ENCODE peak calls at places on chromosomes 5 and 9, in seven cellular contexts. U is BJ, A is transverse colon, G is fibroblast of lung, W is mammary epithelial cell, R is upper lobe of left lung, F is choroid plexus epithelial cell. K is an unnamed sample.

GRCh38 chr9:107584186-107584585 is 94.6 kb upstream of the KLF4 start:
- DNase-seq in U (no peak), A (no peak), G (peak), W (no peak), R (no peak), F (peak), K (no peak)

GRCh38 chr9:88741335-88741734 is 206.4 kb downstream of the NXNL2 start:
- DNase-seq in U (no peak), A (no peak), G (no peak), W (no peak), R (no peak), F (peak), K (no peak)

GRCh38 chr5:101534486-101535110 is 631.5 kb upstream of the ST8SIA4 start:
- DNase-seq in U (no peak), A (no peak), G (peak), W (no peak), R (no peak), F (no peak), K (no peak)

GRCh38 chr9:101601904-101602765 is 7.4 kb upstream of the PPP3R2 start:
- DNase-seq in U (no peak), A (no peak), G (peak), W (peak), R (no peak), F (peak), K (peak)

GRCh38 chr9:111897831-111898144 is 1.2 kb downstream of the UGCG start:
- DNase-seq in U (no peak), A (peak), G (peak), W (no peak), R (no peak), F (no peak), K (no peak)

GRCh38 chr5:67350600-67351315 is 154.2 kb upstream of the CD180 start:
- DNase-seq in U (no peak), A (peak), G (no peak), W (no peak), R (peak), F (no peak), K (no peak)

GRCh38 chr5:174972291-174972690 is 247.9 kb downstream of the MSX2 start:
- DNase-seq in U (no peak), A (no peak), G (no peak), W (no peak), R (no peak), F (no peak), K (no peak)

GRCh38 chr9:101915479-101915878 is 177.0 kb upstream of the GRIN3A start:
- DNase-seq in U (no peak), A (no peak), G (no peak), W (peak), R (no peak), F (no peak), K (no peak)

GRCh38 chr5:43338856-43339255 is 25.6 kb upstream of the HMGCS1 start:
- DNase-seq in U (no peak), A (no peak), G (no peak), W (no peak), R (no peak), F (no peak), K (no peak)

GRCh38 chr5:2886531-2886930 is 135.1 kb upstream of the IRX2 start:
- DNase-seq in U (no peak), A (no peak), G (no peak), W (no peak), R (no peak), F (no peak), K (no peak)

GRCh38 chr9:137067860-137068538 is 2.4 kb downstream of the SAPCD2 start:
- DNase-seq in U (no peak), A (peak), G (peak), W (peak), R (peak), F (peak), K (no peak)

GRCh38 chr9:23581936-23582335 is 244.1 kb downstream of the ELAVL2 start:
- DNase-seq in U (no peak), A (no peak), G (no peak), W (peak), R (no peak), F (no peak), K (no peak)

GRCh38 chr9:88736136-88736637 is 201.2 kb downstream of the NXNL2 start:
- DNase-seq in U (no peak), A (no peak), G (no peak), W (no peak), R (no peak), F (no peak), K (no peak)

GRCh38 chr9:122374885-122375420 is 4.1 kb downstream of the PTGS1 start:
- DNase-seq in U (peak), A (peak), G (peak), W (no peak), R (peak), F (peak), K (no peak)

GRCh38 chr5:123809594-123810172 is 297.7 kb downstream of the CSNK1G3 start:
- DNase-seq in U (no peak), A (peak), G (no peak), W (no peak), R (no peak), F (no peak), K (no peak)

GRCh38 chr9:27599102-27599501 is 25.8 kb upstream of the C9orf72 start:
- DNase-seq in U (no peak), A (no peak), G (no peak), W (peak), R (no peak), F (peak), K (no peak)

GRCh38 chr5:34001231-34001935 is 6.5 kb downstream of the AMACR start:
- DNase-seq in U (no peak), A (peak), G (peak), W (no peak), R (no peak), F (peak), K (no peak)

GRCh38 chr5:133508314-133508713 is 104.0 kb downstream of the FSTL4 start:
- DNase-seq in U (no peak), A (no peak), G (no peak), W (no peak), R (no peak), F (no peak), K (no peak)

GRCh38 chr9:98455957-98456621 is 200.6 kb upstream of the TBC1D2 start:
- DNase-seq in U (no peak), A (no peak), G (peak), W (peak), R (no peak), F (peak), K (peak)

GRCh38 chr5:10902145-10902544 is 141.1 kb upstream of the DAP start:
- DNase-seq in U (peak), A (no peak), G (peak), W (no peak), R (no peak), F (peak), K (no peak)

GRCh38 chr5:157471709-157472108 is 11.7 kb downstream of the NIPAL4 start:
- DNase-seq in U (no peak), A (no peak), G (peak), W (peak), R (no peak), F (peak), K (no peak)

GRCh38 chr5:73448451-73449136 is at the start of gene FOXD1:
- DNase-seq in U (peak), A (peak), G (peak), W (peak), R (peak), F (peak), K (peak)

GRCh38 chr5:55601209-55601618 is 66.5 kb upstream of the PLPP1 start:
- DNase-seq in U (peak), A (peak), G (peak), W (no peak), R (no peak), F (peak), K (no peak)

GRCh38 chr5:181160144-181160754 is 12.9 kb downstream of the OR2V2 start:
- DNase-seq in U (no peak), A (peak), G (peak), W (peak), R (peak), F (peak), K (no peak)

GRCh38 chr9:134534661-134535080 is 106.9 kb upstream of the COL5A1 start:
- DNase-seq in U (no peak), A (no peak), G (peak), W (no peak), R (peak), F (peak), K (no peak)

GRCh38 chr5:13972029-13972428 is 27.5 kb upstream of the DNAH5 start:
- DNase-seq in U (no peak), A (no peak), G (no peak), W (no peak), R (no peak), F (no peak), K (no peak)

GRCh38 chr9:83234541-83234940 is 171.6 kb upstream of the RASEF start:
- DNase-seq in U (no peak), A (no peak), G (peak), W (no peak), R (no peak), F (no peak), K (no peak)

GRCh38 chr5:15383469-15383868 is 116.5 kb upstream of the FBXL7 start:
- DNase-seq in U (no peak), A (no peak), G (peak), W (no peak), R (no peak), F (peak), K (no peak)

GRCh38 chr5:10543585-10544040 is 20.3 kb upstream of the ANKRD33B start:
- DNase-seq in U (no peak), A (no peak), G (no peak), W (no peak), R (no peak), F (no peak), K (no peak)

GRCh38 chr9:89154651-89155336 is 23.8 kb downstream of the SHC3 start:
- DNase-seq in U (peak), A (no peak), G (peak), W (peak), R (no peak), F (peak), K (peak)

GRCh38 chr5:92775711-92776615 is 805.1 kb downstream of the NR2F1-AS1 start:
- DNase-seq in U (peak), A (no peak), G (peak), W (peak), R (no peak), F (peak), K (no peak)

GRCh38 chr9:65411336-65411735 is 126.3 kb upstream of the FOXD4L5 start:
- DNase-seq in U (no peak), A (no peak), G (no peak), W (no peak), R (no peak), F (no peak), K (no peak)

GRCh38 chr5:160287378-160288051 is 24.8 kb downstream of the CCNJL start:
- DNase-seq in U (no peak), A (peak), G (peak), W (peak), R (peak), F (peak), K (no peak)

GRCh38 chr5:178370102-178370501 is 137.5 kb upstream of the PHYKPL start:
- DNase-seq in U (no peak), A (no peak), G (no peak), W (no peak), R (no peak), F (no peak), K (no peak)

GRCh38 chr5:89313804-89314588 is 431.0 kb upstream of the MEF2C start:
- DNase-seq in U (peak), A (peak), G (peak), W (peak), R (no peak), F (peak), K (peak)

DNA sequence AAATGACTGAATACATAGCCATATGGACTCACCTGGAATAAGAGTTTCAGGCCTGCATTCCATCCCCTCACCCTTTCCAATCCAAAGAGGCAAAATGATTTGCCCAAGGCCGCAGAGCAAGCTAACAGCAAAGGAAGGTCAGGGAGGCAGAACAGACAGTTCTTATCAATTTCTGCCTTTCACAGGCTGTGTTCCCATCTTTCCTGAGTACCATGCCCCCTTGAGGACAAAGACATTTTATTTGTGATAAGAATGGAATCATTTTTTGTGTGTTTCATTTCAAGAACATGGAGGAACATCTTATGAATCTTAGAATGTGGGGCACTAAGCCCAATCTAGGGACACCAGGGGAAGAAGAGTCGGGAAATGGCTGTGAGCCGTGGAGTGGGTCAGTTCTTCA is 13.9 kb downstream of the LHFPL2 start:
- DNase-seq in U (no peak), A (no peak), G (no peak), W (no peak), R (no peak), F (no peak), K (no peak)
- TF ChIP-seq CTCF in U (no peak), A (no peak), G (peak), W (no peak), R (no peak), F (peak), K (peak)

GRCh38 chr5:150778517-150779396 is at the start of gene SMIM3:
- DNase-seq in U (no peak), A (peak), G (peak), W (peak), R (peak), F (peak), K (no peak)

GRCh38 chr5:150779397-150780179 is 1.0 kb downstream of the SMIM3 start:
- DNase-seq in U (no peak), A (peak), G (peak), W (peak), R (no peak), F (peak), K (no peak)

GRCh38 chr5:150780180-150780692 is 1.7 kb downstream of the SMIM3 start:
- DNase-seq in U (peak), A (peak), G (peak), W (peak), R (no peak), F (peak), K (no peak)

GRCh38 chr5:150778103-150778516 is 447 bp upstream of the SMIM3 start:
- DNase-seq in U (no peak), A (no peak), G (peak), W (no peak), R (no peak), F (peak), K (no peak)

DNA sequence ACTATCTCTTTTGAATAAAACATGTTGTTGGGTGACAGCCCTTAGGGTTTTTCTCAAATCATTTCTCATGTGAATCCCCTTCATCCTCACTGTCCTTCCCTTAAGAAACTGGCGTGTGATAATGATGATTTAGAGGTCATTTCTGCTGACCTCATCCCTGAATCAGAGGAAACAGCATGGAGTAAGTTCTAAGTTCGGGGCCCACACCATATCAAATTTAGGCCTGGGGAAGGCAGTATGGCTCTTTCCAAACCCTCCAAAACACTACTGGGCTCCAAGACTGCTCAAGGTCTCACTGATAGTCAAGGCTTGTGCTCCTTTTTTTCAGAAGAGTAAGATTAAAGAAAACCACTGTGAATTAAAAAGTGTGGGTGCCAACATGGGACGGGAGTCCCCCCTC is 872 bp upstream of the SMIM3 start:
- DNase-seq in U (no peak), A (no peak), G (no peak), W (no peak), R (no peak), F (no peak), K (no peak)
- H3K4me3 ChIP-seq in U (no peak), A (no peak), G (peak), W (no peak), R (no peak), F (peak), K (peak)

GRCh38 chr9:12640866-12641636 is 52.1 kb upstream of the TYRP1 start:
- DNase-seq in U (no peak), A (no peak), G (no peak), W (no peak), R (no peak), F (no peak), K (no peak)
- TF ChIP-seq CTCF in U (no peak), A (no peak), G (peak), W (no peak), R (no peak), F (peak), K (no peak)

GRCh38 chr9:123927625-123928308 is 2.2 kb downstream of the DENND1A start:
- DNase-seq in U (peak), A (peak), G (no peak), W (no peak), R (no peak), F (peak), K (peak)
- H3K4me3 ChIP-seq in U (peak), A (no peak), G (peak), W (no peak), R (no peak), F (no peak), K (no peak)

DNA sequence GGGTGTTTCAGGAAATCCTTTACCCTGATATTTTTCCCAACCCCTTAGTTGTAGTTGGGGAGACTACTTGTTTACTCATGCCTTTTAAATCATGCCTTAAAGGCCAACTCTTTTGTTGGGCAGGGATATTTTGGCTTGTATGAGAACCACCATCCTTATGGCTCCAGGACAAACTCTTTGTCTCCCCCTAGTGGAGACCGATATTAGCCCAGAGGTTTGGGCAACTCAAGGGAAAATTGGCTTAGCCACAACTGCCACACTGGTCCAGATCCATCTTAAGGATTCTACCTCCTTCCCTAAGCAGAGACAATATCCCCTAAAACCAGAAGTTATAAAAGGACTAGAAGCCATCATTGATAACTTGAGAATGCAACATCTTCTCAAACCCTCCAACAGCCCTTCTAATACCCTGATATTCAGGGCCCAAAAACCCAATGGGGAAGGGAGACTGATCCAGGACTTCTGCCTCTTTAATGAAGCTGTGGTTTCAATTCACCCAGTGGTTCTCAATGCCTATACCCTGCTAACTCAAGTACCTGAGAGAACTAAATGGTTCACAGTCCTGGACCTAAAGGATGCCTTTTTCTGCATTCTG is 100.9 kb upstream of the HCN1 start:
- DNase-seq in U (no peak), A (no peak), G (no peak), W (no peak), R (no peak), F (no peak), K (no peak)
- TF ChIP-seq CTCF in U (no peak), A (no peak), G (no peak), W (peak), R (no peak), F (no peak), K (peak)

GRCh38 chr9:94083384-94083783 is 880 bp upstream of the PTPDC1 start:
- DNase-seq in U (no peak), A (no peak), G (peak), W (no peak), R (no peak), F (peak), K (no peak)
- H3K4me3 ChIP-seq in U (no peak), A (no peak), G (no peak), W (no peak), R (no peak), F (no peak), K (no peak)

GRCh38 chr5:142149363-142149762 is 40.8 kb downstream of the NDFIP1 start:
- DNase-seq in U (no peak), A (no peak), G (no peak), W (no peak), R (no peak), F (no peak), K (no peak)
- TF ChIP-seq CTCF in U (no peak), A (no peak), G (no peak), W (no peak), R (no peak), F (no peak), K (no peak)

K was measured in AG09309.